ENCODE peak calls at places on chromosomes 12 and 14, in ten cellular contexts. C is MG63; I is stimulated activated CD4-positive, alpha-beta T cell treated with anti-CD3 and anti-CD28 coated beads, Interleukin-4, amount 100 ng/mL, for 1 hour; V is activated CD4-positive, alpha-beta T cell treated with anti-CD3 and anti-CD28 coated beads for 36 hours; J is activated T-cell treated with anti-CD3 and anti-CD28 coated beads for 24 hours; L is ELR; Y is PC-9; X is H4; R is neuronal stem cell; T is HFFc6. F is an unnamed sample.

GRCh38 chr12:110917467-110917866 is 2.9 kb downstream of the MYL2 start:
- DNase-seq in Y (peak; percentile 87), I (no peak), J (no peak), L (peak; percentile 90), X (peak; percentile 67), T (peak; percentile 15), R (no peak), V (no peak), C (peak; percentile 33), F (no peak)

GRCh38 chr14:72644758-72645489 is 249.0 kb downstream of the DPF3 start:
- DNase-seq in C (no peak), J (no peak), T (no peak), V (no peak), I (no peak), R (no peak), X (no peak), Y (no peak), L (peak; percentile 57), F (no peak)

GRCh38 chr14:104973215-104974145 is 4.7 kb downstream of the AHNAK2 start:
- DNase-seq in C (peak; percentile 98), T (peak; percentile 95), J (no peak), L (peak; percentile 99), V (no peak), I (no peak), R (no peak), X (peak; percentile 96), Y (peak; percentile 97), F (peak; percentile 37)

GRCh38 chr12:99200711-99201384 is 446.7 kb upstream of the GARIN6 start:
- DNase-seq in C (no peak), L (no peak), V (no peak), R (no peak), J (no peak), X (no peak), Y (no peak), T (no peak), I (no peak), F (no peak)

GRCh38 chr12:46456356-46457334 is 84.1 kb upstream of the SLC38A2 start:
- DNase-seq in Y (no peak), X (no peak), R (no peak), C (no peak), I (no peak), J (no peak), V (no peak), T (no peak), L (no peak), F (no peak)

GRCh38 chr14:76720382-76720813 is 40.9 kb upstream of the VASH1 start:
- DNase-seq in T (no peak), C (peak; percentile 18), J (no peak), L (peak; percentile 28), Y (no peak), V (no peak), R (peak; percentile 30), X (peak; percentile 68), I (no peak), F (peak; percentile 83)

GRCh38 chr12:45439039-45439438 is 223.1 kb downstream of the ANO6 start:
- DNase-seq in L (peak; percentile 61), C (peak; percentile 24), X (peak; percentile 76), J (no peak), I (no peak), R (no peak), T (no peak), V (no peak), Y (peak; percentile 81), F (no peak)

GRCh38 chr14:36027354-36027753 is 149.2 kb downstream of the PTCSC3 start:
- DNase-seq in R (no peak), J (no peak), L (no peak), X (no peak), V (no peak), C (no peak), I (no peak), T (no peak), Y (no peak), F (no peak)

GRCh38 chr14:72708708-72709475 is 185.0 kb downstream of the DPF3 start:
- DNase-seq in J (no peak), R (peak; percentile 32), L (peak; percentile 45), X (no peak), I (no peak), C (no peak), Y (no peak), T (no peak), V (peak; percentile 28), F (no peak)

GRCh38 chr14:50542941-50543418 is 10.6 kb upstream of the MAP4K5 start:
- DNase-seq in J (peak; percentile 23), Y (peak; percentile 46), T (peak; percentile 38), I (peak; percentile 6), C (no peak), V (peak; percentile 58), X (peak; percentile 51), R (peak; percentile 30), L (peak; percentile 66), F (no peak)

GRCh38 chr12:25681580-25681979 is 128.5 kb upstream of the LMNTD1 start:
- DNase-seq in C (no peak), R (no peak), L (peak; percentile 37), V (no peak), T (no peak), X (no peak), I (no peak), Y (no peak), J (no peak), F (no peak)

GRCh38 chr12:78439666-78440065 is 424.9 kb upstream of the SYT1 start:
- DNase-seq in I (no peak), Y (no peak), L (no peak), X (no peak), R (no peak), J (no peak), V (no peak), T (no peak), C (no peak), F (no peak)

GRCh38 chr12:75560167-75560566 is 48.8 kb upstream of the KRR1 start:
- DNase-seq in X (peak; percentile 11), V (no peak), T (peak; percentile 55), L (peak; percentile 59), R (no peak), C (no peak), Y (no peak), I (no peak), J (no peak), F (no peak)

GRCh38 chr12:130288201-130288600 is 49.5 kb upstream of the PIWIL1 start:
- DNase-seq in X (no peak), T (no peak), I (no peak), J (no peak), Y (no peak), V (no peak), C (no peak), L (no peak), R (no peak), F (no peak)